ENCODE peak calls at places on chromosomes 11 and 22, in seven cellular contexts. L, P, N, B, J, H and A are unnamed samples.

GRCh38 chr22:36328635-36329216 is 59.0 kb downstream of the MYH9 start:
- DNase-seq in L (no peak), P (peak), N (no peak), B (peak), J (no peak), H (no peak), A (peak)

GRCh38 chr11:70220920-70221319 is 17.8 kb downstream of the FADD start:
- DNase-seq in L (no peak), P (no peak), N (no peak), B (peak), J (no peak), H (no peak), A (no peak)

GRCh38 chr22:43053176-43053575 is 36.0 kb downstream of the TTLL1 start:
- DNase-seq in L (peak), P (no peak), N (peak), B (peak), J (no peak), H (no peak), A (no peak)

GRCh38 chr22:28935713-28936112 is 52.3 kb downstream of the ZNRF3 start:
- DNase-seq in L (no peak), P (no peak), N (peak), B (no peak), J (no peak), H (no peak), A (no peak)

GRCh38 chr22:17974087-17974486 is 50.3 kb downstream of the MICAL3 start:
- DNase-seq in L (no peak), P (no peak), N (no peak), B (no peak), J (no peak), H (no peak), A (peak)

GRCh38 chr11:129768356-129768755 is 47.3 kb upstream of the TMEM45B start:
- DNase-seq in L (no peak), P (no peak), N (no peak), B (no peak), J (no peak), H (no peak), A (no peak)

GRCh38 chr22:36753120-36753802 is 22.7 kb downstream of the IFT27 start:
- DNase-seq in L (no peak), P (peak), N (no peak), B (peak), J (no peak), H (no peak), A (peak)

GRCh38 chr11:4095509-4096230 is 1.1 kb downstream of the RRM1 start:
- DNase-seq in L (no peak), P (peak), N (no peak), B (peak), J (peak), H (no peak), A (peak)

GRCh38 chr11:93984205-93984586 is 37.0 kb upstream of the HEPHL1 start:
- DNase-seq in L (no peak), P (no peak), N (no peak), B (peak), J (no peak), H (no peak), A (peak)

GRCh38 chr22:35630387-35630793 is 13.3 kb upstream of the MB start:
- DNase-seq in L (peak), P (no peak), N (peak), B (peak), J (no peak), H (peak), A (peak)

GRCh38 chr11:73145986-73146575 is 4.0 kb upstream of the FCHSD2 start:
- DNase-seq in L (no peak), P (no peak), N (no peak), B (no peak), J (no peak), H (no peak), A (no peak)

GRCh38 chr11:74680703-74681531 is 50.3 kb downstream of the CHRDL2 start:
- DNase-seq in L (no peak), P (no peak), N (no peak), B (no peak), J (no peak), H (no peak), A (no peak)

GRCh38 chr11:36273110-36273509 is 16.1 kb downstream of the COMMD9 start:
- DNase-seq in L (peak), P (no peak), N (no peak), B (no peak), J (no peak), H (no peak), A (no peak)

GRCh38 chr22:37599161-37599560 is 9.5 kb upstream of the GGA1 start:
- DNase-seq in L (no peak), P (no peak), N (no peak), B (peak), J (no peak), H (no peak), A (no peak)

GRCh38 chr11:40029406-40029805 is 1430.0 kb downstream of the LRRC4C start:
- DNase-seq in L (no peak), P (peak), N (peak), B (no peak), J (no peak), H (no peak), A (no peak)

GRCh38 chr11:115561116-115561515 is 56.9 kb upstream of the CADM1 start:
- DNase-seq in L (no peak), P (no peak), N (no peak), B (no peak), J (no peak), H (no peak), A (no peak)

GRCh38 chr11:116379185-116379828 is 393.5 kb downstream of the BUD13 start:
- DNase-seq in L (peak), P (peak), N (peak), B (peak), J (peak), H (no peak), A (peak)

GRCh38 chr11:110478410-110478809 is 48.7 kb downstream of the FDX1 start:
- DNase-seq in L (peak), P (peak), N (peak), B (no peak), J (no peak), H (no peak), A (no peak)

GRCh38 chr11:70398834-70399680 is 728 bp downstream of the CTTN start:
- DNase-seq in L (no peak), P (peak), N (no peak), B (no peak), J (no peak), H (no peak), A (no peak)

GRCh38 chr11:44595006-44595405 is 29.5 kb downstream of the CD82 start:
- DNase-seq in L (no peak), P (no peak), N (no peak), B (no peak), J (no peak), H (no peak), A (no peak)

GRCh38 chr11:119065369-119065768 is 2.2 kb upstream of the VPS11 start:
- DNase-seq in L (peak), P (no peak), N (peak), B (peak), J (peak), H (no peak), A (peak)

GRCh38 chr11:60754887-60755286 is 1.8 kb upstream of the MS4A15 start:
- DNase-seq in L (no peak), P (no peak), N (no peak), B (no peak), J (no peak), H (no peak), A (no peak)

GRCh38 chr22:39622881-39623367 is 52.4 kb downstream of the CACNA1I start:
- DNase-seq in L (peak), P (peak), N (peak), B (peak), J (peak), H (peak), A (peak)

GRCh38 chr11:102530558-102530957 is at the start of gene MMP7:
- DNase-seq in L (no peak), P (peak), N (no peak), B (peak), J (no peak), H (no peak), A (peak)

GRCh38 chr11:68373810-68374501 is 61.6 kb downstream of the LRP5 start:
- DNase-seq in L (peak), P (peak), N (no peak), B (no peak), J (no peak), H (no peak), A (peak)

GRCh38 chr11:94417386-94417987 is 16.3 kb upstream of the GPR83 start:
- DNase-seq in L (peak), P (peak), N (peak), B (peak), J (peak), H (peak), A (peak)

GRCh38 chr22:33274214-33274828 is 216.1 kb upstream of the SYN3 start:
- DNase-seq in L (peak), P (no peak), N (peak), B (no peak), J (no peak), H (no peak), A (peak)

GRCh38 chr11:76543006-76543703 is 98.3 kb downstream of the EMSY start:
- DNase-seq in L (no peak), P (no peak), N (no peak), B (peak), J (no peak), H (no peak), A (peak)

GRCh38 chr11:128695539-128696221 is 1.8 kb downstream of the FLI1 start:
- DNase-seq in L (no peak), P (no peak), N (no peak), B (no peak), J (peak), H (no peak), A (peak)

GRCh38 chr11:68137833-68138232 is 16.6 kb upstream of the CHKA start:
- DNase-seq in L (no peak), P (peak), N (no peak), B (no peak), J (no peak), H (no peak), A (peak)

GRCh38 chr22:47166446-47167016 is 404.1 kb downstream of the TBC1D22A start:
- DNase-seq in L (no peak), P (no peak), N (no peak), B (no peak), J (no peak), H (no peak), A (no peak)

GRCh38 chr11:72840780-72841179 is 26.6 kb downstream of the ATG16L2 start:
- DNase-seq in L (no peak), P (no peak), N (no peak), B (peak), J (no peak), H (no peak), A (peak)

GRCh38 chr11:65915821-65916251 is 3.0 kb downstream of the C11orf68 start:
- DNase-seq in L (no peak), P (peak), N (peak), B (peak), J (no peak), H (peak), A (peak)

GRCh38 chr11:119205080-119205479 is 1.1 kb upstream of the CBL start:
- DNase-seq in L (no peak), P (no peak), N (peak), B (no peak), J (no peak), H (no peak), A (no peak)

GRCh38 chr22:33542153-33542552 is 378.1 kb downstream of the LARGE1 start:
- DNase-seq in L (no peak), P (no peak), N (no peak), B (no peak), J (no peak), H (no peak), A (peak)

GRCh38 chr22:37312549-37313183 is 30.4 kb downstream of the CYTH4 start:
- DNase-seq in L (no peak), P (no peak), N (no peak), B (no peak), J (no peak), H (no peak), A (no peak)

GRCh38 chr22:41976961-41977566 is 7.8 kb downstream of the SEPTIN3 start:
- DNase-seq in L (peak), P (no peak), N (peak), B (no peak), J (no peak), H (no peak), A (peak)
- TF ChIP-seq EZH2 in L (no peak), P (no peak), N (no peak), B (no peak), J (no peak), H (no peak), A (no peak)

GRCh38 chr11:14904745-14905103 is 12.7 kb upstream of the CYP2R1 start:
- DNase-seq in L (peak), P (peak), N (peak), B (no peak), J (peak), H (no peak), A (peak)
- TF ChIP-seq EZH2phosphoT487 in L (no peak), P (no peak), N (no peak), B (no peak), J (no peak), H (no peak), A (no peak)

GRCh38 chr22:44668886-44669724 is 32.9 kb upstream of the PRR5 start:
- DNase-seq in L (no peak), P (no peak), N (no peak), B (no peak), J (no peak), H (no peak), A (peak)
- TF ChIP-seq EZH2 in L (no peak), P (no peak), N (no peak), B (no peak), J (no peak), H (no peak), A (no peak)

GRCh38 chr11:9138612-9139579 is 47.5 kb upstream of the SCUBE2 start:
- DNase-seq in L (no peak), P (peak), N (no peak), B (peak), J (no peak), H (peak), A (peak)
- TF ChIP-seq EZH2phosphoT487 in L (no peak), P (no peak), N (no peak), B (no peak), J (no peak), H (no peak), A (no peak)